ENCODE peak calls at places on chromosomes 16 and 17, in seven cellular contexts. R, V, X, Z, G, A and D are unnamed samples.

GRCh38 chr17:49588312-49588711 is 12.6 kb downstream of the NXPH3 start:
- DNase-seq in Z (no peak), A (no peak), V (no peak), G (no peak), R (no peak), X (no peak), D (no peak)

GRCh38 chr17:7572338-7572587 is 7.2 kb upstream of the CD68 start:
- DNase-seq in Z (peak; percentile 100), A (no peak), R (no peak), G (no peak), V (no peak), X (no peak), D (no peak)

GRCh38 chr16:50234771-50235556 is 31.4 kb upstream of the ADCY7 start:
- DNase-seq in X (no peak), R (no peak), G (no peak), Z (no peak), A (no peak), V (no peak), D (no peak)

GRCh38 chr17:10352866-10353265 is 19.9 kb downstream of the MYH13 start:
- DNase-seq in X (no peak), Z (no peak), V (no peak), A (no peak), R (no peak), G (no peak), D (no peak)

GRCh38 chr17:6073620-6074019 is 3.4 kb downstream of the WSCD1 start:
- DNase-seq in X (no peak), G (no peak), A (no peak), R (no peak), Z (no peak), V (no peak), D (no peak)

GRCh38 chr17:81999975-82000802 is 22.5 kb downstream of the CENPX start:
- DNase-seq in R (no peak), A (peak; percentile 44), X (no peak), V (no peak), G (no peak), Z (no peak), D (no peak)

GRCh38 chr16:71491032-71491431 is 1.9 kb upstream of the ZNF19 start:
- DNase-seq in A (no peak), G (no peak), X (no peak), V (no peak), Z (no peak), R (no peak), D (no peak)

GRCh38 chr17:37642706-37643105 is 540 bp downstream of the DDX52 start:
- DNase-seq in V (peak; percentile 25), Z (no peak), G (no peak), A (no peak), X (no peak), R (no peak), D (peak; percentile 8)

GRCh38 chr17:14458724-14459123 is 157.8 kb downstream of the HS3ST3B1 start:
- DNase-seq in X (no peak), A (no peak), V (no peak), R (no peak), Z (no peak), G (no peak), D (no peak)

GRCh38 chr16:54812229-54812628 is 118.4 kb upstream of the IRX5 start:
- DNase-seq in G (no peak), Z (no peak), A (no peak), V (no peak), X (no peak), R (no peak), D (no peak)

GRCh38 chr17:76532072-76532651 is 5.3 kb downstream of the CYGB start:
- DNase-seq in R (no peak), X (no peak), Z (no peak), G (no peak), V (no peak), A (no peak), D (no peak)

GRCh38 chr16:53434436-53435065 is at the start of gene RBL2:
- DNase-seq in X (peak; percentile 30), R (peak; percentile 87), Z (peak; percentile 93), A (peak; percentile 83), G (peak; percentile 80), V (peak; percentile 84), D (peak; percentile 78)

GRCh38 chr17:80005360-80006338 is 30.0 kb downstream of the TBC1D16 start:
- DNase-seq in A (peak; percentile 73), Z (peak; percentile 75), R (peak; percentile 66), G (no peak), V (no peak), X (no peak), D (peak; percentile 66)

GRCh38 chr17:64385187-64386083 is 5.2 kb downstream of the PECAM1 start:
- DNase-seq in A (no peak), V (no peak), G (no peak), Z (peak; percentile 45), R (no peak), X (peak; percentile 10), D (peak; percentile 93)

GRCh38 chr17:1328437-1328836 is 49.0 kb downstream of the TRARG1 start:
- DNase-seq in X (no peak), G (no peak), V (no peak), Z (no peak), R (no peak), A (no peak), D (no peak)

GRCh38 chr17:1325766-1326165 is 46.3 kb downstream of the TRARG1 start:
- DNase-seq in X (no peak), A (no peak), Z (no peak), V (no peak), G (no peak), R (no peak), D (no peak)

GRCh38 chr17:1329745-1330343 is 50.4 kb downstream of the TRARG1 start:
- DNase-seq in A (no peak), V (no peak), Z (no peak), R (no peak), G (no peak), X (no peak), D (no peak)

GRCh38 chr17:1331708-1332107 is 52.2 kb downstream of the TRARG1 start:
- DNase-seq in R (no peak), G (no peak), A (no peak), V (no peak), Z (no peak), X (no peak), D (no peak)
- TF ChIP-seq CTCF in R (no peak), G (no peak), A (no peak), V (no peak), Z (no peak), X (no peak), D (no peak)

GRCh38 chr16:6133009-6133408 is 1035.4 kb upstream of the EEF2KMT start:
- DNase-seq in G (no peak), A (no peak), Z (no peak), V (no peak), R (no peak), X (no peak), D (no peak)

GRCh38 chr16:6131526-6132050 is 1034.0 kb upstream of the EEF2KMT start:
- DNase-seq in R (no peak), V (no peak), A (no peak), G (no peak), X (no peak), Z (no peak), D (no peak)

DNA sequence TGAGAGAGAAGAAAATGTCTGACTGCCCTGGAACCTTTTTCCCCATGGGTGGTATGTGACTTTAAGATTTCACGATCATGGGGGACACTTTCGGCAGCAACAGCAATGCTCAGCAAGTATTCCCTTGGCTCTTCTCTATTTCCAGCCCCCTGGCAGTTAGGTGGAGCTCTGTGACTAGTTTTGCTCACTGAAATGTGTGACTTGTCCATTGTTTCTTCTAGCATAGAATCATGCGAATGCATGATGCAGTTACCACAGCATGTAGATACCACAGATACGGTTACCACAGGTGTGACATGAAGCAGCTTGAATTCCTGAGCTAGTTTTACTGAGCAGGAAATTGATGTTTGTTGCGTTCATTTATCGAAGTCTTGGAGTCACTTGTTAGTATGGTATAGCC is 1034.5 kb upstream of the EEF2KMT start:
- DNase-seq in X (no peak), V (no peak), G (no peak), R (no peak), Z (no peak), A (no peak), D (no peak)
- TF ChIP-seq CTCF in X (no peak), V (no peak), G (no peak), R (peak; percentile 5), Z (no peak), A (peak; percentile 28), D (no peak)

GRCh38 chr16:3690991-3691720 is 26.2 kb downstream of the TRAP1 start:
- DNase-seq in X (no peak), V (no peak), R (no peak), G (no peak), A (peak; percentile 46), Z (peak; percentile 38), D (peak; percentile 16)
- TF ChIP-seq CTCF in X (peak; percentile 20), V (no peak), R (no peak), G (no peak), A (no peak), Z (peak; percentile 4), D (peak; percentile 4)

GRCh38 chr16:88784074-88784855 is 755 bp downstream of the PIEZO1 start:
- DNase-seq in Z (no peak), G (peak; percentile 71), A (peak; percentile 83), V (peak; percentile 35), R (peak; percentile 86), X (no peak), D (peak; percentile 63)
- TF ChIP-seq CTCF in Z (peak; percentile 36), G (peak; percentile 55), A (peak; percentile 44), V (peak; percentile 38), R (peak; percentile 58), X (peak; percentile 60), D (peak; percentile 61)

GRCh38 chr17:3693099-3693498 is 2.9 kb downstream of the P2RX5 start:
- DNase-seq in G (no peak), A (no peak), X (no peak), Z (no peak), R (no peak), V (no peak), D (no peak)

GRCh38 chr17:3693829-3694231 is 2.1 kb downstream of the P2RX5 start:
- DNase-seq in R (no peak), A (no peak), Z (no peak), V (peak; percentile 24), X (no peak), G (no peak), D (peak; percentile 88)

GRCh38 chr17:3691539-3692166 is 4.3 kb downstream of the P2RX5 start:
- DNase-seq in R (no peak), G (no peak), V (no peak), X (no peak), Z (peak; percentile 40), A (peak; percentile 66), D (no peak)

GRCh38 chr17:3690094-3690715 is 5.8 kb downstream of the P2RX5 start:
- DNase-seq in A (no peak), G (no peak), Z (peak; percentile 52), R (no peak), V (no peak), X (no peak), D (no peak)

GRCh38 chr17:3692346-3692745 is 3.6 kb downstream of the P2RX5 start:
- DNase-seq in X (no peak), A (peak; percentile 65), R (no peak), Z (peak; percentile 14), G (no peak), V (no peak), D (no peak)
- TF ChIP-seq CTCF in X (no peak), A (peak; percentile 76), R (peak; percentile 29), Z (no peak), G (no peak), V (peak; percentile 9), D (no peak)